ENCODE peak calls at places on chromosomes 6 and 20, in eight cellular contexts. D is SK-N-SH, M is pancreas, W is heart right ventricle, T is endothelial cell, H is GM13976, C is AG10803, Q is neural progenitor cell. U is an unnamed sample.

GRCh38 chr6:152094992-152095592 is 287.6 kb downstream of the ESR1 start:
- DNase-seq in M (no peak), C (peak; percentile 100), H (no peak), Q (no peak), D (no peak), T (no peak), W (peak; percentile 64), U (peak; percentile 99)

GRCh38 chr6:22583230-22583629 is 13.9 kb downstream of the HDGFL1 start:
- DNase-seq in H (no peak), W (no peak), M (no peak), D (no peak), T (no peak), C (no peak), Q (no peak), U (no peak)

GRCh38 chr20:2984028-2984501 is 59.4 kb upstream of the GNRH2 start:
- DNase-seq in Q (no peak), D (no peak), M (no peak), W (no peak), H (peak; percentile 49), C (no peak), T (no peak), U (peak; percentile 14)

GRCh38 chr20:4195499-4195898 is 180.1 kb upstream of the RNF24 start:
- DNase-seq in C (peak; percentile 38), Q (peak; percentile 60), T (peak; percentile 20), H (no peak), M (no peak), W (no peak), D (peak; percentile 70), U (peak; percentile 53)

GRCh38 chr6:160979063-160979708 is 12.4 kb upstream of the MAP3K4 start:
- DNase-seq in M (no peak), D (no peak), C (peak; percentile 71), Q (no peak), W (no peak), T (no peak), H (no peak), U (peak; percentile 54)

GRCh38 chr20:45066372-45066771 is 34.6 kb downstream of the KCNS1 start:
- DNase-seq in M (no peak), T (no peak), C (no peak), H (no peak), W (no peak), D (no peak), Q (no peak), U (peak; percentile 67)

GRCh38 chr20:33312583-33312982 is 29.6 kb downstream of the BPIFB1 start:
- DNase-seq in H (no peak), W (no peak), T (no peak), Q (no peak), M (no peak), C (no peak), D (no peak), U (no peak)

GRCh38 chr6:168035661-168036616 is 38.5 kb downstream of the KIF25 start:
- DNase-seq in H (no peak), M (no peak), C (peak; percentile 8), W (peak; percentile 41), Q (peak; percentile 25), D (peak; percentile 59), T (no peak), U (no peak)

GRCh38 chr6:136517002-136517401 is 33.2 kb downstream of the MAP7 start:
- DNase-seq in Q (no peak), M (no peak), T (no peak), H (no peak), C (no peak), W (no peak), D (no peak), U (no peak)

GRCh38 chr20:63052571-63053429 is 46.0 kb upstream of the BHLHE23 start:
- DNase-seq in C (no peak), D (no peak), T (no peak), M (peak; percentile 34), H (no peak), Q (peak; percentile 65), W (no peak), U (no peak)

GRCh38 chr20:48684501-48685041 is 143.2 kb downstream of the PREX1 start:
- DNase-seq in H (no peak), D (no peak), C (no peak), M (no peak), T (no peak), Q (no peak), W (no peak), U (no peak)

GRCh38 chr6:150547511-150548222 is 52.0 kb upstream of the PLEKHG1 start:
- DNase-seq in Q (peak; percentile 9), H (no peak), D (no peak), C (no peak), W (peak; percentile 81), T (no peak), M (no peak), U (no peak)
- TF ChIP-seq CTCF in Q (no peak), H (no peak), D (no peak), C (no peak), W (no peak), T (no peak), M (no peak), U (no peak)

GRCh38 chr6:25014375-25014774 is 78.6 kb upstream of the RIPOR2 start:
- DNase-seq in W (no peak), M (no peak), T (no peak), Q (no peak), H (no peak), C (no peak), D (no peak), U (no peak)

GRCh38 chr6:25010917-25011625 is 75.3 kb upstream of the RIPOR2 start:
- DNase-seq in M (no peak), H (no peak), Q (no peak), D (no peak), C (peak; percentile 55), T (no peak), W (no peak), U (peak; percentile 75)

GRCh38 chr6:25012657-25013056 is 76.9 kb upstream of the RIPOR2 start:
- DNase-seq in Q (no peak), C (peak; percentile 87), H (no peak), D (no peak), T (no peak), W (no peak), M (no peak), U (peak; percentile 90)

GRCh38 chr6:25014806-25015560 is 79.2 kb upstream of the RIPOR2 start:
- DNase-seq in W (no peak), T (peak; percentile 18), Q (no peak), M (no peak), C (peak; percentile 88), D (peak; percentile 55), H (no peak), U (peak; percentile 93)

DNA sequence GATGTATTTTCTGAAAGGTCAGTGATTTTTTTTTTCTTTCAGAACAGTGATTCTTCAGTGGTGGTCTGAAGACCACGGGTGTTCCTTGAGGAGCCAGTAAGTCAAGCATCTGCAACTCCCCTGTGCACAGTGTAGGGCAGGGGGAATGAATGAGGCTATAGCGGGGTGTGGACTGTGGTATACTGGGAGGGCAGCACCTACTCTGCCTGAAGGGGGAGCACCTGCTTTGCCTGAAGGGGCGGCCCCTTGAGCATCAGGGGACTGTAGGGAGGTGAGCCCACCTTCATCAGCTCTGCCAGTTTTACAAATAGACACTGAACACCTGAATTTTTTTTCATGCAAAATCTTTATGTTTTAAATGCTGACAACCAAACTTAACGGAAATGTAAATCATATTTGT is 77.5 kb upstream of the RIPOR2 start:
- DNase-seq in H (no peak), D (no peak), C (no peak), T (no peak), Q (no peak), M (no peak), W (no peak), U (no peak)
- TF ChIP-seq CTCF in H (peak; percentile 19), D (peak; percentile 36), C (peak; percentile 30), T (no peak), Q (peak; percentile 18), M (no peak), W (no peak), U (peak; percentile 50)

GRCh38 chr6:50815436-50816114 is 3.1 kb upstream of the TFAP2B start:
- DNase-seq in W (no peak), Q (no peak), D (no peak), M (no peak), C (peak; percentile 14), H (no peak), T (no peak), U (peak; percentile 50)
- TF ChIP-seq CTCF in W (no peak), Q (peak; percentile 32), D (peak; percentile 72), M (no peak), C (peak; percentile 60), H (peak; percentile 4), T (no peak), U (peak; percentile 65)

DNA sequence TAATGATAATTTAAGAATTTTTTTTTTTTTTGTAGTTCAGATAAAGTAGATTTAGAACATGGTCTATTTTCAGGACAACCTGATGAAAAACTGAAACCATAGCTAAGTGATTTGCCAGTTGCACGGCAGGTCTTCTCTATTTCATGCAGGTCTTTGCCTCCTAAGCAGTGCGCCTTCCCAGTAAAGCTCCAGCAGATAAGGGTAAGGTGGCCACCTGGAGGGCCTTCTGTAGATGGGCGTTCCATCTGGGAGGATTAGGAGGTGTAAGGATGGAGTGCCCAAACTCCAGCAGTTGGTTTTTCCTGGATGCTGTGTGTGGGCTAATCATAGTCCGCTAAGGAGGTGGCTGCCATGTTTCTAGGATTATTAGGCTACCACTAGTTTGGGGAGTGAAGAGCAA is 107.1 kb downstream of the ARID1B start:
- DNase-seq in D (no peak), W (no peak), M (no peak), T (no peak), C (no peak), H (no peak), Q (no peak), U (no peak)
- TF ChIP-seq CTCF in D (no peak), W (no peak), M (no peak), T (no peak), C (no peak), H (no peak), Q (no peak), U (no peak)

DNA sequence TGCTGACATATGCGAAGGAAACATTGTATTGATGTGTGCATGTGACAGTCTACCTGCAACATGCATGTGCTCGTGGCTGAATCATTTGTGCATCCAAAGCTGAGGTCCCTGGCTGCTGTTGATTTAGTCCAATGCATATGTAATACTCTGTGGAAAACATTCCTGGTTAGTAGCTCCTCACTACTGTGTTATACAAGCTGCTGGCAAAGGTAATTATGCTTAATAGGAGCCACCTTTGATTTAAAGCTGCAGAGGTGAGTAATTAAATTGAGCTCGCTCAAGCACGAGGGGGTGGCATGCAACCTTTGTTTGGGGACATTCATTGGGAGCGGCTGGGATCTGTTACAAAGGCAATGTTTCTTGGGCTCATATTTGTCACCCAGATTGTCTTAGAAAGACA is 24.6 kb downstream of the TSHZ2 start:
- DNase-seq in M (no peak), C (no peak), D (no peak), T (no peak), H (no peak), Q (peak; percentile 9), W (no peak), U (no peak)
- TF ChIP-seq CTCF in M (no peak), C (no peak), D (no peak), T (no peak), H (no peak), Q (no peak), W (no peak), U (no peak)

U was measured in choroid plexus epithelial cell.